ENCODE peak calls at places on chromosome 10, in six cellular contexts. X, U, E, B, H and Z are unnamed samples.

GRCh38 chr10:112842832-112843360 is 107.2 kb upstream of the TCF7L2 start:
- DNase-seq in X (no peak), U (peak), E (no peak), B (no peak), H (no peak), Z (no peak)

GRCh38 chr10:3654496-3654895 is 130.5 kb downstream of the KLF6 start:
- DNase-seq in X (no peak), U (no peak), E (no peak), B (peak), H (no peak), Z (no peak)

GRCh38 chr10:71068811-71069411 is 143.5 kb upstream of the UNC5B start:
- DNase-seq in X (no peak), U (peak), E (no peak), B (peak), H (no peak), Z (no peak)

GRCh38 chr10:24894728-24895127 is 57.7 kb downstream of the PRTFDC1 start:
- DNase-seq in X (no peak), U (no peak), E (no peak), B (no peak), H (no peak), Z (no peak)

GRCh38 chr10:15290671-15291070 is 80.4 kb downstream of the FAM171A1 start:
- DNase-seq in X (no peak), U (no peak), E (no peak), B (no peak), H (no peak), Z (no peak)

GRCh38 chr10:77114181-77114821 is 523.3 kb downstream of the KCNMA1 start:
- DNase-seq in X (no peak), U (peak), E (no peak), B (no peak), H (peak), Z (no peak)

GRCh38 chr10:70551971-70552422 is 50.5 kb downstream of the PRF1 start:
- DNase-seq in X (no peak), U (no peak), E (no peak), B (no peak), H (no peak), Z (peak)

GRCh38 chr10:86905429-86905828 is 52.0 kb downstream of the MMRN2 start:
- DNase-seq in X (no peak), U (no peak), E (no peak), B (no peak), H (no peak), Z (no peak)

GRCh38 chr10:121032460-121032859 is 181.3 kb downstream of the WDR11 start:
- DNase-seq in X (no peak), U (no peak), E (no peak), B (no peak), H (peak), Z (no peak)

GRCh38 chr10:110353244-110354119 is 48.8 kb upstream of the SMNDC1 start:
- DNase-seq in X (peak), U (peak), E (peak), B (peak), H (peak), Z (peak)
- TF ChIP-seq EZH2phosphoT487 in X (no peak), U (no peak), E (no peak), B (no peak), H (no peak), Z (no peak)

GRCh38 chr10:59809644-59809974 is 56.4 kb upstream of the MRLN start:
- DNase-seq in X (no peak), U (no peak), E (no peak), B (no peak), H (no peak), Z (no peak)
- TF ChIP-seq CTCF in X (no peak), U (no peak), E (no peak), B (no peak), H (peak), Z (no peak)

GRCh38 chr10:133180915-133181639 is 21.1 kb downstream of the KNDC1 start:
- DNase-seq in X (no peak), U (no peak), E (no peak), B (no peak), H (no peak), Z (no peak)
- TF ChIP-seq EZH2 in X (no peak), U (no peak), E (no peak), B (no peak), H (no peak), Z (no peak)

GRCh38 chr10:72932259-72933015 is 22.2 kb downstream of the PLA2G12B start:
- DNase-seq in X (no peak), U (no peak), E (no peak), B (no peak), H (no peak), Z (no peak)

GRCh38 chr10:72935358-72935757 is 19.2 kb downstream of the PLA2G12B start:
- DNase-seq in X (peak), U (no peak), E (no peak), B (peak), H (no peak), Z (no peak)
- TF ChIP-seq EZH2phosphoT487 in X (no peak), U (no peak), E (no peak), B (no peak), H (no peak), Z (no peak)

DNA sequence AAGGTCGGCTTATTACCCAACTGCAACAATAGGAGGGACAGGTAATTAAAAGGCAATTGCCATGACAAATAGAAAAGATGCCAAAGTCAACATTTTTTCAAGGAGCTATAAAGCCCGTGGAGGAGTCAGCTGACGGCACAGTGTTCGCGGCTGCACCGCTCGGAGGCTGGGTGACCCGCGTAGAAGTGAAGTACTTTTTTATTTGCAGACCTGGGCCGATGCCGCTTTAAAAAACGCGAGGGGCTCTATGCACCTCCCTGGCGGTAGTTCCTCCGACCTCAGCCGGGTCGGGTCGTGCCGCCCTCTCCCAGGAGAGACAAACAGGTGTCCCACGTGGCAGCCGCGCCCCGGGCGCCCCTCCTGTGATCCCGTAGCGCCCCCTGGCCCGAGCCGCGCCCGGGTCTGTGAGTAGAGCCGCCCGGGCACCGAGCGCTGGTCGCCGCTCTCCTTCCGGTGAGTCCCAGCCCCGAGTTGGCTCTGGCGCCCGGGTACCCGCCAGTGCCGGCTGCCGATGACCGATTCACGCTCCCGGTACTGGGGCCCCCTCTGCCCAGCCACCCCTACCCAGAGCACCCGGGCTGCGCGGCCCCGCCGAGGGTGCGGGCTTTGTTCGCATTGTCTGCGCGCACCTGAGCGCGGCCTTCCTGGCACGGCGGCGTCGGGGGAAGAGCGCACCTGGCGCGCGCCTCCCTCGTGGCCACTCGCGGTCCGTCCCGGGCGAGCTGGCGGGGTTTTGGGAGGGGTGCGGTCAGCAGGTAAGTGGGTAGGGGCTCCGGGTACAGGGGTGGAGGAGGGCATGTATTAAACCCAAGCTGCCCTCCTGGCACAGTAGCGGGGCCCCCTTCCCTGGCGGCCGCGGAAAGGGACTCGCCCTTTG is at the start of gene VWA2:
- DNase-seq in X (no peak), U (peak), E (peak), B (no peak), H (peak), Z (peak)
- TF ChIP-seq CTCF in X (no peak), U (peak), E (peak), B (no peak), H (peak), Z (peak)